ENCODE peak calls at places on chromosome 11, in nine cellular contexts. V is transverse colon, I is sigmoid colon, N is K562, A is prostate gland, M is cardiac fibroblast, Y is AG04450, R is AG10803, J is IMR-90. C is an unnamed sample.

GRCh38 chr11:9144828-9145227 is 53.4 kb upstream of the SCUBE2 start:
- DNase-seq in N (no peak), I (no peak), M (no peak), R (no peak), Y (no peak), V (no peak), A (no peak), J (peak; percentile 38), C (no peak)

GRCh38 chr11:33258631-33259184 is 1.5 kb downstream of the HIPK3 start:
- DNase-seq in J (peak; percentile 56), N (no peak), M (peak; percentile 72), A (peak; percentile 53), I (peak; percentile 80), V (no peak), Y (no peak), R (peak; percentile 63), C (no peak)

GRCh38 chr11:118010738-118011461 is 24.7 kb downstream of the IL10RA start:
- DNase-seq in V (peak; percentile 82), I (peak; percentile 83), Y (no peak), R (no peak), N (no peak), M (no peak), J (no peak), A (no peak), C (no peak)

GRCh38 chr11:119432484-119433368 is 9.8 kb upstream of the THY1 start:
- DNase-seq in Y (peak; percentile 66), A (no peak), R (peak; percentile 94), J (peak; percentile 77), M (peak; percentile 89), I (no peak), N (no peak), V (no peak), C (no peak)

GRCh38 chr11:27619039-27619438 is 81.2 kb downstream of the BDNF start:
- DNase-seq in J (peak; percentile 33), M (no peak), R (peak; percentile 15), A (no peak), I (no peak), V (no peak), Y (no peak), N (no peak), C (no peak)

GRCh38 chr11:111512296-111513239 is at the start of gene BTG4:
- DNase-seq in A (no peak), J (no peak), M (peak; percentile 13), V (peak; percentile 8), I (peak; percentile 51), Y (no peak), R (peak; percentile 26), N (peak; percentile 60), C (no peak)

GRCh38 chr11:57456960-57457642 is 3.2 kb upstream of the RTN4RL2 start:
- DNase-seq in V (peak; percentile 88), Y (peak; percentile 59), J (peak; percentile 77), I (peak; percentile 94), A (peak; percentile 83), M (peak; percentile 92), N (peak; percentile 78), R (peak; percentile 73), C (peak; percentile 88)

GRCh38 chr11:110134120-110134519 is 40.9 kb downstream of the ZC3H12C start:
- DNase-seq in M (no peak), A (no peak), I (no peak), V (no peak), N (no peak), Y (no peak), R (no peak), J (no peak), C (no peak)

GRCh38 chr11:117195761-117196160 is 3.4 kb upstream of the TAGLN start:
- DNase-seq in R (no peak), V (no peak), A (no peak), I (no peak), Y (no peak), N (no peak), J (no peak), M (no peak), C (no peak)

GRCh38 chr11:117226388-117227385 is 5.2 kb downstream of the PCSK7 start:
- DNase-seq in V (peak; percentile 54), R (peak; percentile 78), M (peak; percentile 88), A (peak; percentile 57), Y (no peak), I (peak; percentile 81), J (peak; percentile 78), N (peak; percentile 61), C (peak; percentile 81)

GRCh38 chr11:71458146-71459070 is 5.4 kb downstream of the NADSYN1 start:
- DNase-seq in I (no peak), R (no peak), Y (no peak), N (no peak), J (no peak), M (no peak), V (no peak), A (no peak), C (no peak)

GRCh38 chr11:102620858-102621561 is 4.1 kb downstream of the MMP20 start:
- DNase-seq in I (no peak), J (peak; percentile 88), V (no peak), Y (peak; percentile 33), M (peak; percentile 62), A (no peak), R (peak; percentile 26), N (no peak), C (no peak)

GRCh38 chr11:66393954-66394353 is 22.4 kb upstream of the SLC29A2 start:
- DNase-seq in I (no peak), A (no peak), N (no peak), J (no peak), R (no peak), V (no peak), M (no peak), Y (no peak), C (no peak)

GRCh38 chr11:31825453-31826391 is 14.6 kb upstream of the PAX6 start:
- DNase-seq in Y (no peak), M (no peak), V (no peak), A (no peak), R (no peak), N (peak; percentile 25), J (no peak), I (no peak), C (no peak)

GRCh38 chr11:82765466-82766034 is 31.9 kb upstream of the FAM181B start:
- DNase-seq in V (peak; percentile 39), I (no peak), J (no peak), M (no peak), A (no peak), N (no peak), R (no peak), Y (no peak), C (no peak)

GRCh38 chr11:72598466-72598865 is 75.8 kb downstream of the PDE2A start:
- DNase-seq in Y (no peak), M (no peak), I (no peak), N (no peak), J (no peak), A (no peak), V (no peak), R (no peak), C (no peak)

GRCh38 chr11:74443071-74443864 is 24.1 kb downstream of the KCNE3 start:
- DNase-seq in Y (no peak), N (no peak), R (no peak), I (no peak), M (peak; percentile 26), J (peak; percentile 11), A (peak; percentile 85), V (peak; percentile 55), C (no peak)

GRCh38 chr11:120648706-120649250 is 137.2 kb downstream of the GRIK4 start:
- DNase-seq in M (no peak), J (no peak), I (no peak), N (no peak), R (no peak), V (no peak), Y (no peak), A (no peak), C (peak; percentile 30)

GRCh38 chr11:67289651-67290479 is 762 bp downstream of the ANKRD13D start:
- DNase-seq in M (no peak), V (no peak), Y (no peak), I (peak; percentile 74), J (no peak), A (no peak), R (no peak), N (no peak), C (no peak)

GRCh38 chr11:84498016-84498415 is 1129.1 kb downstream of the DLG2 start:
- DNase-seq in J (no peak), A (no peak), V (no peak), I (no peak), M (peak; percentile 95), Y (no peak), R (peak; percentile 70), N (no peak), C (no peak)

GRCh38 chr11:101860694-101861371 is 54.0 kb upstream of the CEP126 start:
- DNase-seq in I (no peak), N (peak; percentile 10), Y (no peak), M (peak; percentile 79), J (peak; percentile 76), V (peak; percentile 29), R (peak; percentile 79), A (peak; percentile 27), C (peak; percentile 79)

GRCh38 chr11:1237128-1237580 is 14.3 kb downstream of the MUC5B start:
- DNase-seq in N (no peak), M (no peak), A (no peak), V (peak; percentile 90), I (no peak), J (no peak), R (no peak), Y (no peak), C (no peak)

DNA sequence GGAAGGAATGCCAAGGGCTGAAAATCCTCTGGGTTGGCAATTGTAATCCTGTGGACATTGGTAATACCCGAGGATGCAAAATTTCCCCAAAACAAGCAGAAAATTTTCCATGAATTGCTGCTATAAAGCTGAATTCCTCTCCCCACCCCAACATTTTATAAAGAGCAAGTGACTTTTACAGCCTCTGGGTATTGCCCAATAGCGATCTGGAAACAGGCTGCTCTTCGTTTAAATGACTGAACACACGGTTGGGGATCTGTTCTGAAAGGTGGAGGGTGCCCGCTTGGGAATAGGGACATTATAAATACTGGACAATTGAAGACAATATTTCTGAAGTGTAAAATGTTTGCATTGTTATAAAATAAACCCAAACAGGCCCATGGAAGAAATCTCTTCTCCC is 20.6 kb downstream of the EHF start:
- DNase-seq in R (no peak), V (no peak), M (no peak), Y (no peak), A (no peak), I (no peak), J (no peak), N (no peak), C (peak; percentile 35)
- H3K4me3 ChIP-seq in R (no peak overlapping the region), V (peak overlapping the region; percentile 38), M (no peak overlapping the region), Y (no peak overlapping the region), A (no peak overlapping the region), I (no peak overlapping the region), J (no peak overlapping the region), N (no peak overlapping the region), C (no peak overlapping the region)

GRCh38 chr11:68308068-68308467 is 4.3 kb upstream of the LRP5 start:
- DNase-seq in M (no peak), N (no peak), I (no peak), R (no peak), J (no peak), V (no peak), Y (no peak), A (no peak), C (no peak)
- TF ChIP-seq CTCF in M (no peak), N (no peak), I (no peak), R (no peak), J (no peak), V (no peak), Y (no peak), A (no peak), C (no peak)

GRCh38 chr11:128507936-128508335 is 79.4 kb downstream of the ETS1 start:
- DNase-seq in I (no peak), M (no peak), N (no peak), Y (no peak), A (no peak), R (no peak), J (no peak), V (no peak), C (no peak)
- H3K4me3 ChIP-seq in I (peak overlapping the region; percentile 33), M (peak overlapping the region; percentile 5), N (no peak overlapping the region), Y (no peak overlapping the region), A (no peak overlapping the region), R (no peak overlapping the region), J (no peak overlapping the region), V (peak overlapping the region; percentile 37), C (no peak overlapping the region)

GRCh38 chr11:21142007-21142406 is 472.6 kb downstream of the NELL1 start:
- DNase-seq in I (no peak), Y (no peak), V (no peak), A (no peak), M (no peak), N (no peak), J (no peak), R (no peak), C (no peak)
- TF ChIP-seq CTCF in I (no peak), Y (no peak), V (no peak), A (no peak), M (no peak), N (no peak), J (no peak), R (no peak), C (no peak)